ENCODE peak calls at places on chromosome 5, in ten cellular contexts. One of them, this sample, is unnamed.

GRCh38 chr5:134590992-134591659 is 41.5 kb downstream of the SAR1B start:
- DNase-seq in fibroblast of pulmonary artery: no peak
- DNase-seq in CD8-positive, alpha-beta memory T cell: no peak
- DNase-seq in WTC11: no peak
- DNase-seq in LHCN-M2: no peak
- DNase-seq in G401: no peak
- DNase-seq in HAP-1: no peak
- DNase-seq in type B pancreatic cell: no peak
- DNase-seq in GM12892: no peak
- DNase-seq in iris pigment epithelial cell: no peak
- DNase-seq in this sample: no peak

GRCh38 chr5:56610093-56610698 is 205.2 kb upstream of the MAP3K1 start:
- DNase-seq in fibroblast of pulmonary artery: no peak
- DNase-seq in CD8-positive, alpha-beta memory T cell: no peak
- DNase-seq in WTC11: no peak
- DNase-seq in LHCN-M2: no peak
- DNase-seq in G401: no peak
- DNase-seq in HAP-1: no peak
- DNase-seq in type B pancreatic cell: no peak
- DNase-seq in GM12892: no peak
- DNase-seq in iris pigment epithelial cell: no peak
- DNase-seq in this sample: no peak

GRCh38 chr5:90055831-90056328 is 353.7 kb downstream of the CETN3 start:
- DNase-seq in fibroblast of pulmonary artery: peak; percentile 85
- DNase-seq in CD8-positive, alpha-beta memory T cell: no peak
- DNase-seq in WTC11: no peak
- DNase-seq in LHCN-M2: peak; percentile 60
- DNase-seq in G401: no peak
- DNase-seq in HAP-1: no peak
- DNase-seq in type B pancreatic cell: no peak
- DNase-seq in GM12892: no peak
- DNase-seq in iris pigment epithelial cell: peak; percentile 94
- DNase-seq in this sample: no peak

GRCh38 chr5:103271570-103272289 is 13.2 kb downstream of the MACIR start:
- DNase-seq in fibroblast of pulmonary artery: peak; percentile 27
- DNase-seq in CD8-positive, alpha-beta memory T cell: no peak
- DNase-seq in WTC11: no peak
- DNase-seq in LHCN-M2: peak; percentile 12
- DNase-seq in G401: no peak
- DNase-seq in HAP-1: no peak
- DNase-seq in type B pancreatic cell: no peak
- DNase-seq in GM12892: no peak
- DNase-seq in iris pigment epithelial cell: peak; percentile 34
- DNase-seq in this sample: no peak

GRCh38 chr5:172901012-172901780 is 58.0 kb upstream of the RPL26L1 start:
- DNase-seq in fibroblast of pulmonary artery: peak; percentile 86
- DNase-seq in CD8-positive, alpha-beta memory T cell: no peak
- DNase-seq in WTC11: no peak
- DNase-seq in LHCN-M2: peak; percentile 73
- DNase-seq in G401: peak; percentile 68
- DNase-seq in HAP-1: no peak
- DNase-seq in type B pancreatic cell: no peak
- DNase-seq in GM12892: no peak
- DNase-seq in iris pigment epithelial cell: peak; percentile 95
- DNase-seq in this sample: no peak

GRCh38 chr5:80382488-80382887 is 25.4 kb upstream of the ZFYVE16 start:
- DNase-seq in fibroblast of pulmonary artery: no peak
- DNase-seq in CD8-positive, alpha-beta memory T cell: no peak
- DNase-seq in WTC11: no peak
- DNase-seq in LHCN-M2: no peak
- DNase-seq in G401: no peak
- DNase-seq in HAP-1: no peak
- DNase-seq in type B pancreatic cell: no peak
- DNase-seq in GM12892: no peak
- DNase-seq in iris pigment epithelial cell: no peak
- DNase-seq in this sample: no peak

GRCh38 chr5:114358329-114358728 is 3.5 kb upstream of the KCNN2 start:
- DNase-seq in fibroblast of pulmonary artery: no peak
- DNase-seq in CD8-positive, alpha-beta memory T cell: no peak
- DNase-seq in WTC11: no peak
- DNase-seq in LHCN-M2: no peak
- DNase-seq in G401: no peak
- DNase-seq in HAP-1: no peak
- DNase-seq in type B pancreatic cell: no peak
- DNase-seq in GM12892: no peak
- DNase-seq in iris pigment epithelial cell: no peak
- DNase-seq in this sample: no peak

GRCh38 chr5:38872826-38873225 is 27.0 kb downstream of the OSMR start:
- DNase-seq in fibroblast of pulmonary artery: no peak
- DNase-seq in CD8-positive, alpha-beta memory T cell: no peak
- DNase-seq in WTC11: no peak
- DNase-seq in LHCN-M2: no peak
- DNase-seq in G401: no peak
- DNase-seq in HAP-1: no peak
- DNase-seq in type B pancreatic cell: no peak
- DNase-seq in GM12892: no peak
- DNase-seq in iris pigment epithelial cell: peak; percentile 16
- DNase-seq in this sample: no peak

GRCh38 chr5:159263569-159263905 is 447 bp downstream of the UBLCP1 start:
- DNase-seq in fibroblast of pulmonary artery: no peak
- DNase-seq in CD8-positive, alpha-beta memory T cell: no peak
- DNase-seq in WTC11: no peak
- DNase-seq in LHCN-M2: no peak
- DNase-seq in G401: no peak
- DNase-seq in HAP-1: no peak
- DNase-seq in type B pancreatic cell: no peak
- DNase-seq in GM12892: no peak
- DNase-seq in iris pigment epithelial cell: no peak
- DNase-seq in this sample: no peak

GRCh38 chr5:150217041-150217440 is 27.2 kb downstream of the SLC6A7 start:
- DNase-seq in fibroblast of pulmonary artery: no peak
- DNase-seq in CD8-positive, alpha-beta memory T cell: no peak
- DNase-seq in WTC11: no peak
- DNase-seq in LHCN-M2: no peak
- DNase-seq in G401: no peak
- DNase-seq in HAP-1: no peak
- DNase-seq in type B pancreatic cell: no peak
- DNase-seq in GM12892: no peak
- DNase-seq in iris pigment epithelial cell: no peak
- DNase-seq in this sample: no peak